ENCODE peak calls at places on chromosome 11, in eight cellular contexts. K is left ventricle myocardium inferior, F is cardiac muscle cell, Z is psoas muscle, M is pancreas, S is thoracic aorta, B is sigmoid colon, E is choroid plexus epithelial cell. L is an unnamed sample.

GRCh38 chr11:3171931-3172560 is 6.9 kb upstream of the OSBPL5 start:
- DNase-seq in E (no peak), S (no peak), B (no peak), K (no peak), Z (no peak), F (no peak), M (no peak), L (no peak)

GRCh38 chr11:73343076-73343833 is 32.9 kb upstream of the RELT start:
- DNase-seq in S (no peak), E (no peak), Z (no peak), B (no peak), F (no peak), M (no peak), K (no peak), L (no peak)

GRCh38 chr11:1691878-1692707 is 4.9 kb upstream of the KRTAP5-6 start:
- DNase-seq in S (no peak), B (no peak), Z (no peak), F (no peak), E (no peak), K (no peak), M (no peak), L (no peak)

GRCh38 chr11:68297812-68298658 is 14.4 kb upstream of the LRP5 start:
- DNase-seq in F (peak), Z (peak), E (peak), B (peak), S (peak), M (peak), K (peak), L (peak)

GRCh38 chr11:19506803-19507466 is 205.7 kb upstream of the NAV2 start:
- DNase-seq in M (no peak), K (no peak), Z (no peak), E (no peak), F (no peak), S (no peak), B (no peak), L (no peak)

GRCh38 chr11:17513853-17514252 is 30.4 kb downstream of the USH1C start:
- DNase-seq in K (no peak), B (no peak), S (no peak), F (no peak), M (no peak), E (no peak), Z (no peak), L (no peak)

GRCh38 chr11:132734217-132734616 is 798.1 kb downstream of the OPCML start:
- DNase-seq in B (no peak), K (no peak), S (no peak), Z (no peak), E (peak), M (no peak), F (peak), L (peak)

GRCh38 chr11:26276798-26277424 is 55.0 kb upstream of the ANO3 start:
- DNase-seq in B (peak), E (peak), Z (peak), S (no peak), M (peak), F (peak), K (peak), L (peak)

GRCh38 chr11:12126352-12127019 is 16.1 kb downstream of the MICAL2 start:
- DNase-seq in M (no peak), K (no peak), B (no peak), F (peak), Z (no peak), S (no peak), E (peak), L (peak)

GRCh38 chr11:82682003-82682751 is 51.5 kb downstream of the FAM181B start:
- DNase-seq in F (peak), Z (no peak), M (no peak), E (peak), K (no peak), S (no peak), B (no peak), L (peak)

GRCh38 chr11:68838572-68838964 is 3.1 kb downstream of the CPT1A start:
- DNase-seq in B (peak), Z (peak), K (no peak), E (no peak), F (peak), M (no peak), S (no peak), L (peak)

GRCh38 chr11:74316772-74317505 is 5.5 kb upstream of the P4HA3 start:
- DNase-seq in E (peak), S (no peak), Z (no peak), K (no peak), M (no peak), B (no peak), F (no peak), L (no peak)

GRCh38 chr11:124499711-124500110 is 43.7 kb downstream of the OR8B12 start:
- DNase-seq in M (no peak), E (no peak), B (no peak), K (no peak), S (no peak), Z (no peak), F (no peak), L (no peak)

GRCh38 chr11:45102810-45103621 is 43.4 kb upstream of the PRDM11 start:
- DNase-seq in F (peak), B (peak), M (peak), Z (peak), S (no peak), K (no peak), E (peak), L (peak)

GRCh38 chr11:1301220-1302000 is 8.0 kb downstream of the TOLLIP start:
- DNase-seq in K (no peak), M (no peak), B (no peak), F (no peak), E (no peak), Z (no peak), S (no peak), L (no peak)

GRCh38 chr11:46352063-46352841 is 5.0 kb downstream of the DGKZ start:
- DNase-seq in E (peak), M (peak), Z (peak), K (no peak), S (no peak), B (no peak), F (peak), L (peak)
- H3K4me3 ChIP-seq in E (no peak), M (peak), Z (peak), K (peak), S (no peak), B (no peak), F (no peak), L (no peak)

DNA sequence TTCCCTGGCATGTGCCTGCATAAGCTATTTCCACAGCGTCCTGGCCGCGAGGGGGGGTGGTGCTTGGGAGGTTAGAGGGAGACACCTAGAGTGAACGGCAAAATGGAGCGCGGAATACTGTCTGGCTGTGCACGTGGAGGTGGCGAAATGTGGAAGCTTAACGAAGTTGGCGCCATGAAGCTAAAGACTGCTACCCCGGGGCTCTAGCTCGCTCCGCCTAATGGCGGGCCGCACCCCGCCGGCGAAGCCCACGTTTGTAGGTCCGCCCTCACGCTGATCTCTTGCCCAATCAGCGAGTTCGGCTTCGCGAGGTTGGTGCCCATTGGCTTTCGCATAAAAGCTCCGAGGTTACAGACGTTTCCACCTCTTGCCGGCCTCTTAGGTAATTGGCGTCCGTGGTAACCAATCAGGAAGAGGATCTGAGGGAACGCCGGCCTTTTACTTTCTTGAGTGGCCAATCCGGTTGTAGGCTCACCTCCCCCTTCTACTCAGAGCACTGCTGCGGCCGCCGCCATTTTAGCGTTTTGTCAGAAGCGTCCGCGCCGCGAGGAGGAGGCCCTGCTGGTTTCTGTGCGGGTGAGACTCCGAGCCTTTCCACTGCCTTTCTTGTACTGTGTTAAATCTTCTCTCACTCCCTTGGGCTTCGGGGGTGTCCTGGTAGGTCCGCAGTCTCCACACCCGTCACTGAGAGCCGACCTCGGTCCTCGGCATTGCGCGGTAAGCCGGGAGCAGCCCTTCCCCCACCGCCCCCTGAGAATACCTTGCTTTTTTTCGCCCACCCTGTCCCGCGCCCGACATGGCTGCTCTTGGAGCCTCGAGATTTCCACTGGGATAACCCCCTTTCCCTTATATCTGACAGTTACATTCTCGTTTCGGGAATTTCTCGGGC is at the start of gene RBM4:
- DNase-seq in M (peak), E (peak), B (peak), F (peak), Z (peak), S (peak), K (peak), L (peak)
- TF ChIP-seq CTCF in M (no peak), E (peak), B (no peak), F (peak), Z (no peak), S (no peak), K (no peak), L (peak)

GRCh38 chr11:64874308-64874707 is 4.1 kb downstream of the EHD1 start:
- DNase-seq in K (no peak), Z (no peak), M (no peak), F (no peak), E (no peak), B (no peak), S (no peak), L (no peak)
- H3K4me3 ChIP-seq in K (peak), Z (peak), M (no peak), F (no peak), E (no peak), B (no peak), S (peak), L (no peak)

GRCh38 chr11:15011741-15012140 is 39.6 kb upstream of the CALCA start:
- DNase-seq in F (no peak), B (no peak), Z (no peak), M (no peak), E (no peak), S (no peak), K (no peak), L (no peak)

GRCh38 chr11:15010860-15011259 is 38.7 kb upstream of the CALCA start:
- DNase-seq in F (no peak), B (no peak), E (no peak), M (no peak), Z (no peak), K (no peak), S (no peak), L (no peak)

DNA sequence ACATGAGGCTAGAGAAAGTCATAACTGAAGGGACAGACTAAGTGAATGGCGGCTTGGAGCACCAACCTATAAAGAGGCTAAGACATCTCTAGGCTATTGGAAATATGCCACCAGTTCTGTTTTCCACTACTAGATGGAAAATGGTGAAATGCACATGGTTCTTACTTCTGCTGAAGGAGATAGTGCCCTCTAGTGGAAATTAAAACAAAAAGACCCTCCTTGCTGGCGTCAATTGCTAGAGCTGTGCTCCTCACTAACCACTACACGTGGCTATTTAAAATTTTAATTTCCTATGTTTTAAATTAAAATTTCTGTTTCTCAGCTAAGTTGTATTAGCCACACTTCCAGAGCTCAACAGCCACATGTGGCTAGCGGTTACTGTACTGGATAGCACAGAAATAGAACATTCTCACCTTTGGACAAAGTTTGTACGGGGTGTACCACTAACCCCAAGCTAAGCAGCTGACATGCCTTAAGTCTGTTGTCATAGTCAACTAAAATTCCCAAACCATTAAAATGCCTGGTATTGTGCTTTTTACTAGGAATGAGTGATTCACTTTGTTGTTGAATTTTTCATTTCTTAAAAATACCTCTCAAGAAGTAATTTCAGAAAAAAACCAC is 34.1 kb upstream of the CALCA start:
- DNase-seq in S (no peak), E (peak), B (no peak), K (no peak), F (peak), M (no peak), Z (no peak), L (peak)
- TF ChIP-seq CTCF in S (no peak), E (peak), B (no peak), K (peak), F (peak), M (no peak), Z (peak), L (peak)

DNA sequence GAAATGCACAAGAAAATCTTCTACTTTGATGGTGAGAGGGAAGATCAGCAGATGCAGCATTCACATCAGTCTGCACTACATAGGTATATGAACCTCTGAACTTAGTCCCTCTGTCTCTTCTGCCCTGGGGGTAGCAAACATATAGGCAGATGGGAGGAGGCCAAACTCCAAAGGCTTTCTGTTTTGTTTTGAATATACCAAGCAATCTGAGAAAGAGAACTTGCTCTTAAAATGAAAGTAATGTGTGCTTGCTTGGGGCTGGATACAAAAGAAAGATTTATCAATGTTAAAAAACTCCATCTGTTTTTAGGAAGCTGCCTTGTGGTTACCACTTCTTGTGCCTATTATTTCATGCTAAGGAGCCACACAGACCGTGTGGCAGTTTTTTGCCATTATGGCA is 124.5 kb downstream of the APIP start:
- DNase-seq in B (no peak), F (no peak), M (no peak), K (no peak), Z (no peak), S (no peak), E (no peak), L (no peak)
- H3K4me3 ChIP-seq in B (no peak), F (no peak), M (no peak), K (no peak), Z (no peak), S (no peak), E (no peak), L (no peak)

GRCh38 chr11:38791346-38791961 is 2193.4 kb upstream of the RAG2 start:
- DNase-seq in K (no peak), F (peak), B (no peak), Z (no peak), M (peak), E (peak), S (no peak), L (peak)
- TF ChIP-seq CTCF in K (peak), F (peak), B (no peak), Z (peak), M (peak), E (peak), S (peak), L (peak)

DNA sequence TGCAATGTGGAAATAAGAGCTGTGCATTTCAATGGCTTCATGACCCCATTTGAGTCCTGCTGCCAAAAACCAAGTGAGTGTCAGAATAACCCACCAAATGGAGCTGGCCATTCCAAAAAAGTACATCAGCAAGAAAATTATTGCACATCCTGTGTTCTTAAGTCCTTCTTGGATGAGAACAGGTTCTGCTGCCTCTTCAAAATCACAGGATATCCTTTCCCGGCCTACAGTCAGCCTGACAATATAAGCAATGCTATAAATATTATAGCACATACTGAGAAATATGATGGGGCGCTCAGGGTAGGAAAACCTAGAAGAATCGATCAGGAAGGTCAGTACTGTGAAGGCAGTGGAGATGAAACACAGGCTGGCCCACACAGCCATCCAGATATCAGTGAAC is 3.5 kb downstream of the FZD4 start:
- DNase-seq in F (no peak), E (no peak), K (no peak), S (no peak), M (no peak), Z (no peak), B (no peak), L (no peak)
- H3K4me3 ChIP-seq in F (no peak), E (no peak), K (peak), S (peak), M (no peak), Z (peak), B (no peak), L (no peak)